ENCODE peak calls at places on chromosome 21, in nine cellular contexts. F is stimulated activated CD8-positive, alpha-beta memory T cell treated with anti-CD3 and anti-CD28 coated beads, Interleukin-7, amount 100 ng/mL, for 1 hour; O is left ventricle myocardium superior; Z is activated CD4-positive, alpha-beta T cell treated with anti-CD3 and anti-CD28 coated beads, Interleukin-2, amount 50 U/mL, for 48 hours; B is NCI-H1694 treated with DMSO at 0.1 percent for 48 hours; R is memory B cell; V is neural crest cell; U is stimulated activated CD4-positive, alpha-beta T cell treated with anti-CD3 and anti-CD28 coated beads, Interleukin-4, amount 100 ng/mL, for 48 hours; W is adipocyte. M is an unnamed sample.

GRCh38 chr21:45418301-45419071 is 13.5 kb downstream of the COL18A1 start:
- DNase-seq in U (no peak), F (no peak), Z (no peak), O (peak; percentile 23), B (no peak), R (no peak), V (no peak), W (no peak), M (no peak)

GRCh38 chr21:9839011-9839661 is 682.2 kb upstream of the TPTE start:
- DNase-seq in F (no peak), O (peak; percentile 30), R (no peak), U (no peak), V (no peak), Z (no peak), W (no peak), B (no peak), M (no peak)

GRCh38 chr21:36813071-36813470 is 114.2 kb downstream of the SIM2 start:
- DNase-seq in V (no peak), R (no peak), U (no peak), F (no peak), W (peak; percentile 5), Z (no peak), B (no peak), O (no peak), M (no peak)

GRCh38 chr21:44067011-44067839 is 40.0 kb upstream of the PWP2 start:
- DNase-seq in O (no peak), R (no peak), W (no peak), V (no peak), F (no peak), Z (no peak), B (no peak), U (no peak), M (no peak)

GRCh38 chr21:31103571-31104265 is 65.4 kb upstream of the KRTAP19-8 start:
- DNase-seq in F (no peak), Z (no peak), W (no peak), O (no peak), R (no peak), U (no peak), B (no peak), V (no peak), M (no peak)

GRCh38 chr21:43917515-43918384 is 52.7 kb downstream of the AGPAT3 start:
- DNase-seq in R (no peak), B (no peak), O (no peak), F (no peak), V (no peak), Z (peak; percentile 36), U (no peak), W (no peak), M (no peak)

GRCh38 chr21:34670220-34670961 is 1.6 kb downstream of the CLIC6 start:
- DNase-seq in Z (no peak), V (no peak), U (no peak), B (no peak), W (no peak), O (peak; percentile 33), R (no peak), F (no peak), M (no peak)

GRCh38 chr21:44496196-44496899 is 41.0 kb downstream of the LRRC3 start:
- DNase-seq in U (no peak), W (no peak), V (no peak), Z (no peak), O (no peak), B (no peak), R (no peak), F (no peak), M (no peak)

GRCh38 chr21:21137986-21138385 is 139.8 kb downstream of the NCAM2 start:
- DNase-seq in O (no peak), U (no peak), F (no peak), W (peak; percentile 36), V (no peak), B (no peak), R (no peak), Z (no peak), M (no peak)

GRCh38 chr21:25682382-25682781 is 43.3 kb downstream of the JAM2 start:
- DNase-seq in Z (no peak), R (no peak), V (no peak), F (no peak), B (no peak), U (no peak), O (no peak), W (no peak), M (no peak)

GRCh38 chr21:29149771-29150425 is 19.5 kb downstream of the MAP3K7CL start:
- DNase-seq in F (no peak), Z (no peak), U (no peak), W (no peak), R (no peak), B (no peak), O (no peak), V (no peak), M (no peak)

GRCh38 chr21:28207776-28208175 is 784.9 kb downstream of the LTN1 start:
- DNase-seq in W (peak; percentile 92), U (no peak), V (no peak), Z (no peak), B (no peak), R (no peak), O (no peak), F (no peak), M (no peak)